ENCODE peak calls at places on chromosome 20, in six cellular contexts. H is left ventricle myocardium inferior, D is heart right ventricle, A is BE2C, F is lung, W is cardiac muscle cell. Z is an unnamed sample.

GRCh38 chr20:47224300-47224791 is 132.2 kb downstream of the ZMYND8 start:
- DNase-seq in H (no peak), D (no peak), A (no peak), F (no peak), W (no peak), Z (no peak)

GRCh38 chr20:59770270-59770669 is 163.2 kb downstream of the SYCP2 start:
- DNase-seq in H (no peak), D (no peak), A (no peak), F (no peak), W (no peak), Z (no peak)

GRCh38 chr20:5073154-5074049 is 46.4 kb downstream of the PCNA start:
- DNase-seq in H (peak; percentile 88), D (peak; percentile 89), A (peak; percentile 56), F (peak; percentile 87), W (peak; percentile 58), Z (peak; percentile 50)

GRCh38 chr20:46683939-46684750 is 5.1 kb downstream of the TP53RK start:
- DNase-seq in H (peak; percentile 33), D (peak; percentile 41), A (no peak), F (peak; percentile 54), W (peak; percentile 84), Z (no peak)

GRCh38 chr20:32236819-32237218 is 29.1 kb downstream of the POFUT1 start:
- DNase-seq in H (no peak), D (no peak), A (no peak), F (no peak), W (no peak), Z (no peak)

GRCh38 chr20:59566631-59567524 is 37.5 kb upstream of the PHACTR3 start:
- DNase-seq in H (no peak), D (no peak), A (no peak), F (no peak), W (no peak), Z (no peak)

GRCh38 chr20:401682-402495 is 6.2 kb upstream of the RBCK1 start:
- DNase-seq in H (no peak), D (no peak), A (no peak), F (no peak), W (peak; percentile 51), Z (no peak)

GRCh38 chr20:8156603-8157079 is 24.6 kb downstream of the PLCB1 start:
- DNase-seq in H (no peak), D (no peak), A (no peak), F (no peak), W (no peak), Z (peak; percentile 15)

DNA sequence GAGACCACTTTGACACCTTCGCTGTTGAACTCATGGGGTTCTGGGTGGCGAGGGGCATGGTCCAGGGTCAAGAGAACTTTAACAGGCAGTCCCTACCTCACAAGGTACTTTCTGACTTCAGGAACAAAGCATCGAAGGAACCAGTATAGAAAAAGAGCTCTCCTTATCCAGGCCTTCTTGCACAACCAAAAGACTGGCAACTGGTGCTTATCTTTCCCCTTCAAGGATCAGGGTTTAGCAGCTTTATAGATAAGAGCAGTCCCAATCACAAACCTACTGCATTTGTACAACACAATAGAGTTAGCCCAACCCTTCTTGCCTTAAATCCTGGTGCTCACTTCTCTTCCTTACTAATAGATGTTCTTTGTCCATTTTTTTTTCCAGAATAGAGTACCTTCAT is 116.3 kb downstream of the SNX5 start:
- DNase-seq in H (no peak), D (no peak), A (no peak), F (no peak), W (no peak), Z (no peak)
- H3K4me1 ChIP-seq in H (peaks cover 32% of the 10 kb centered on the region), D (no peaks in the 10 kb centered on the region), A (no peaks in the 10 kb centered on the region), F (peaks cover 12% of the 10 kb centered on the region), W (peaks cover 9% of the 10 kb centered on the region), Z (no peaks in the 10 kb centered on the region)

DNA sequence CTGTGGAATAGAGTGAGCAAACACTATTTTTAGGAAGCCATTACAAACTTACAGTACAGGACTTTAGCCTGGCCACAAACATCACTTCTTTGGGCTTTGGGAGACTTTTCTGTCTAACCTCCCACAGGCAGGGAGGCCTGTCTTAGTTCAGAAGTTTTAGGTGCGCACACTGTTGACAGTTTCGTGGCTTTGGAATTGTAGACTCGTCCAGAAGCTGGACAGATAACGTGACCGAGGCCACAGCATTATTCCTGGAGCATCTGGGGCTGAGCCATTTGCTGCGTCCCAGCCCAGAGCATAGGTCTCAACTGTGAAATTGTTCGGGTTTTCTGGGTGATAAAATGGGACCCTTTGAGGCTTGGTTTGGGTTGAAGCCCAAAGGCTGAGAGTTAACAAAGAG is 53.8 kb downstream of the NDUFAF5 start:
- DNase-seq in H (no peak), D (no peak), A (no peak), F (no peak), W (no peak), Z (no peak)
- H3K4me3 ChIP-seq in H (no peak overlapping the region), D (no peak overlapping the region), A (no peak overlapping the region), F (no peak overlapping the region), W (no peak overlapping the region), Z (no peak overlapping the region)

GRCh38 chr20:35592339-35592960 is 23.2 kb upstream of the SPAG4 start:
- DNase-seq in H (no peak), D (no peak), A (no peak), F (no peak), W (no peak), Z (peak; percentile 51)

GRCh38 chr20:35598476-35598875 is 17.2 kb upstream of the SPAG4 start:
- DNase-seq in H (no peak), D (no peak), A (no peak), F (no peak), W (no peak), Z (peak; percentile 87)

GRCh38 chr20:35595901-35596300 is 19.7 kb upstream of the SPAG4 start:
- DNase-seq in H (no peak), D (no peak), A (no peak), F (no peak), W (no peak), Z (no peak)

GRCh38 chr20:35597186-35597585 is 18.4 kb upstream of the SPAG4 start:
- DNase-seq in H (no peak), D (no peak), A (no peak), F (no peak), W (no peak), Z (peak; percentile 66)

GRCh38 chr20:35595456-35595855 is 20.2 kb upstream of the SPAG4 start:
- DNase-seq in H (no peak), D (no peak), A (no peak), F (no peak), W (no peak), Z (no peak)
- H3K4me1 ChIP-seq in H (peaks cover 1% of the 10 kb centered on the region), D (no peaks in the 10 kb centered on the region), A (no peaks in the 10 kb centered on the region), F (no peaks in the 10 kb centered on the region), W (no peaks in the 10 kb centered on the region), Z (peaks cover 29% of the 10 kb centered on the region)

DNA sequence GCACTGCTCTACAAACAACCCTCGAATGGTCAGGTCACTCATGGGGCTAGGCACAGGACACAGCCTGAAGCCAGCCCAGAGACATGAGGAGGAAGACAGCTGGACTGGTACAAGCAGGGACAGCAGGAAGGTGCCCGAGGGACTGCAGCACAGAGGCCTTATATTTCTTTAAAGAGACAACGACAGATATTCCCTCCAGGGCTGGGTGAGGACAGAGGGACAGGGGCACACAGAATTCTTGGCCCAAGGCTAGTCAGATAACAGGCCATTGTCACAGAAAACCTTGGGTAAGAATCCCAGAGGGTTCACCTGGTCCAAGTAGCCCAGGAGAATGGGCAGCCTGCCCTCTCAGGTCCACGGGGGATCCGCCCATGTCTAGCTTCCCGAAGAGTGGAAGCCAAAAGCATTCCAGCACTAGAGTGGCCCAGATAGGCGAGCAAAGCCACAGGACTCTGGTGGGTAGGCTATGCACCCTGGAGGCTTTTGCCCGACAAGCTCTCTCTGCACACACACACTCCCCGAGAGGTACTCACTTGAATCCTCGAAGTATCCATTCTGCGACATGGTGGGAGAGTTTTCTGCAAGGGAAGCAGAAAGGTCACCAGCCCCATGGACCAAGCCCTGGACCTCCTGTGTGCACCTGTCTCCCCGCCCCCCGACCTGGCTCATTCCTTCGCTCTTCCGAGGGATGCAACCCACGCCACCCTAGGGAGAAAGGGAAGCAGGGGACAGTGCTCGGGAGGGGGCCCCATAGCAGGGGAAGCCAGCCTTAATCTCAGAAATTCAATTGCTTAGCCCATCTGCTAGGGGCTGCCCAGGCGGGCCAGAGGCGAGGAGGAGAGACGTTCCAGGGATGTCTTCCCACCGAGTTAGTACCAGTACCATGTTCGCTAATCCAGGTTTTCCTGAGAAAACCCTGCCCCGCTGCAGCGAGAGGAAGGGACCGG is 1.7 kb downstream of the SLC4A11 start:
- DNase-seq in H (no peak), D (no peak), A (no peak), F (no peak), W (no peak), Z (no peak)
- H3K4me3 ChIP-seq in H (peak overlapping the region; percentile 80), D (no peak overlapping the region), A (no peak overlapping the region), F (no peak overlapping the region), W (no peak overlapping the region), Z (peak overlapping the region; percentile 87)

DNA sequence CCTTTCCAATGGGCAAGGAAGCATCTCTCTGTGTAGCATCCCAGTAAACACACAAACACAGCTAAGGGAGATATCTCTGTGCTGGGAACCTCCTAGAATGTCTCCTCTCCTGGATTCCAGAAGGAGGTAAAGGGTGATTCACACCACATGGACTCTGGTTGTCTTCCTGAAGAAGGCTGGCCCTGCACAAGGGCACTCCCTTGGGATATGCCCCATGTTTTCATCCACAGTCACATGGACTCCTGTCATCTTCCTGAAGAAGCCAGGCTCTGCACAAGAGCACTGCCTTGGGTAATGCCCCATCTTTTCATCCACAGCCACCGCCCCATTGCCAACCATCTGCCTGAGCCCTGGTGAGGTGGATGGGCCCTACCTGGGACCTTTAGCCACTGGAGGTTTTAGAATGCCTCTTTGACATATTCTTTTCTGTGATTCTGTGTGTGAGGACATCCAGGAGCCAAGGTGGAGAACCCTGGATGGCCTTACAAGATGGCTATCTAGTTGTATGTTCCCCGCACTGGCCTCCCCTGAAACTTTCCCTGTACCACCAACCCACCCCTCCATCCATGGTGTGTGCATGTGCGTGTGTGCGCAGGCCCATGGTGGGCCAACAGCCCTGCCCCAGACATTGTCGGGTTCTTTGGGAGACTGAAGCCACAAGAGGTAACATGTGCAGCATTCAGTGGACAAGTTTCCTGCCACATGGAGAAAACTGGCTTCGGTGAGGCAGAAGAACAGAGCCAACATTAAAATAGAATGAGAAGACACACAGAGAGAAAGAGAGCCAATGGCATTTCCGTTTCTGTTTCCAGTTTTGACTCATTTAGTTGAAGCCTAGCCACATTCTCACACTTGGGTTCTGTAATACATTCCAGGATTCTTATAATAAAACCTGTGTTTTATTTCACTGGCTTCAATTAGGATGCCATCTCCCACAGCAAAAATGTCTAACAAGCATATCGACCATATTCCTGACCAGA is 110.2 kb upstream of the CST7 start:
- DNase-seq in H (no peak), D (no peak), A (no peak), F (no peak), W (peak; percentile 26), Z (no peak)
- H3K4me1 ChIP-seq in H (no peaks in the 10 kb centered on the region), D (no peaks in the 10 kb centered on the region), A (no peaks in the 10 kb centered on the region), F (no peaks in the 10 kb centered on the region), W (peaks cover 10% of the 10 kb centered on the region), Z (no peaks in the 10 kb centered on the region)

GRCh38 chr20:62476074-62476838 is 461 bp upstream of the GATA5 start:
- DNase-seq in H (peak; percentile 50), D (peak; percentile 61), A (no peak), F (no peak), W (no peak), Z (no peak)
- H3K4me3 ChIP-seq in H (peak overlapping the region; percentile 63), D (peak overlapping the region; percentile 48), A (no peak overlapping the region), F (no peak overlapping the region), W (peak overlapping the region; percentile 63), Z (no peak overlapping the region)

Z was measured in SJCRH30.